ENCODE peak calls at places on chromosomes 4 and X, in four cellular contexts. One of them, this sample, is unnamed.

GRCh38 chrX:64195862-64196261 is 9.6 kb downstream of the AMER1 start:
- DNase-seq in cardiac muscle cell: no peak
- DNase-seq in astrocyte of the spinal cord: no peak
- DNase-seq in neuronal stem cell: no peak
- DNase-seq in this sample: no peak

GRCh38 chr4:52837716-52838558 is 24.2 kb upstream of the RASL11B start:
- DNase-seq in neuronal stem cell: no peak
- DNase-seq in astrocyte of the spinal cord: peak
- DNase-seq in cardiac muscle cell: peak
- DNase-seq in this sample: peak

GRCh38 chrX:135982860-135983259 is 2.4 kb upstream of the SLC9A6 start:
- DNase-seq in cardiac muscle cell: no peak
- DNase-seq in neuronal stem cell: no peak
- DNase-seq in astrocyte of the spinal cord: no peak
- DNase-seq in this sample: no peak

GRCh38 chr4:57091657-57092162 is 18.5 kb downstream of the IGFBP7 start:
- DNase-seq in astrocyte of the spinal cord: no peak
- DNase-seq in cardiac muscle cell: peak
- DNase-seq in neuronal stem cell: no peak
- DNase-seq in this sample: no peak

GRCh38 chr4:157706134-157706533 is 466.7 kb downstream of the GASK1B start:
- DNase-seq in astrocyte of the spinal cord: no peak
- DNase-seq in cardiac muscle cell: no peak
- DNase-seq in neuronal stem cell: no peak
- DNase-seq in this sample: peak

GRCh38 chr4:102606261-102606660 is 105.1 kb downstream of the NFKB1 start:
- DNase-seq in cardiac muscle cell: no peak
- DNase-seq in neuronal stem cell: no peak
- DNase-seq in astrocyte of the spinal cord: no peak
- DNase-seq in this sample: no peak

GRCh38 chr4:78902313-78902712 is 36.9 kb downstream of the PAQR3 start:
- DNase-seq in astrocyte of the spinal cord: no peak
- DNase-seq in neuronal stem cell: no peak
- DNase-seq in cardiac muscle cell: no peak
- DNase-seq in this sample: peak

GRCh38 chrX:68287419-68287818 is 145.9 kb downstream of the OPHN1 start:
- DNase-seq in astrocyte of the spinal cord: no peak
- DNase-seq in cardiac muscle cell: no peak
- DNase-seq in neuronal stem cell: no peak
- DNase-seq in this sample: no peak

GRCh38 chr4:169314906-169315305 is 44.1 kb upstream of the SH3RF1 start:
- DNase-seq in astrocyte of the spinal cord: peak
- DNase-seq in cardiac muscle cell: peak
- DNase-seq in neuronal stem cell: no peak
- DNase-seq in this sample: no peak

GRCh38 chr4:38242822-38243384 is 282.7 kb downstream of the PTTG2 start:
- DNase-seq in neuronal stem cell: no peak
- DNase-seq in astrocyte of the spinal cord: no peak
- DNase-seq in cardiac muscle cell: no peak
- DNase-seq in this sample: no peak

GRCh38 chr4:139559692-139560091 is 3.7 kb upstream of the SETD7 start:
- DNase-seq in neuronal stem cell: no peak
- DNase-seq in astrocyte of the spinal cord: no peak
- DNase-seq in cardiac muscle cell: no peak
- DNase-seq in this sample: no peak

GRCh38 chr4:140839888-140840790 is 84.0 kb upstream of the TBC1D9 start:
- DNase-seq in astrocyte of the spinal cord: peak
- DNase-seq in neuronal stem cell: no peak
- DNase-seq in cardiac muscle cell: no peak
- DNase-seq in this sample: peak

GRCh38 chr4:94451669-94452475 is at the start of gene PDLIM5:
- DNase-seq in astrocyte of the spinal cord: peak
- DNase-seq in cardiac muscle cell: peak
- DNase-seq in neuronal stem cell: peak
- DNase-seq in this sample: peak

GRCh38 chr4:152689615-152690501 is 10.1 kb upstream of the TMEM154 start:
- DNase-seq in astrocyte of the spinal cord: no peak
- DNase-seq in neuronal stem cell: no peak
- DNase-seq in cardiac muscle cell: no peak
- DNase-seq in this sample: no peak

GRCh38 chrX:74906427-74906826 is 18.8 kb downstream of the NEXMIF start:
- DNase-seq in astrocyte of the spinal cord: no peak
- DNase-seq in cardiac muscle cell: no peak
- DNase-seq in neuronal stem cell: no peak
- DNase-seq in this sample: no peak

GRCh38 chr4:84691170-84691691 is 108.3 kb downstream of the CDS1 start:
- DNase-seq in neuronal stem cell: no peak
- DNase-seq in cardiac muscle cell: peak
- DNase-seq in astrocyte of the spinal cord: peak
- DNase-seq in this sample: peak

GRCh38 chr4:153222790-153223417 is 18.7 kb downstream of the TRIM2 start:
- DNase-seq in neuronal stem cell: no peak
- DNase-seq in cardiac muscle cell: peak
- DNase-seq in astrocyte of the spinal cord: peak
- DNase-seq in this sample: no peak

GRCh38 chr4:128861856-128862518 is 52.5 kb downstream of the JADE1 start:
- DNase-seq in neuronal stem cell: no peak
- DNase-seq in astrocyte of the spinal cord: no peak
- DNase-seq in cardiac muscle cell: no peak
- DNase-seq in this sample: no peak

GRCh38 chr4:176444741-176445140 is 125.0 kb downstream of the SPCS3 start:
- DNase-seq in neuronal stem cell: no peak
- DNase-seq in cardiac muscle cell: peak
- DNase-seq in astrocyte of the spinal cord: peak
- DNase-seq in this sample: no peak

GRCh38 chrX:71198066-71198465 is 25.0 kb upstream of the GJB1 start:
- DNase-seq in neuronal stem cell: no peak
- DNase-seq in astrocyte of the spinal cord: no peak
- DNase-seq in cardiac muscle cell: peak
- DNase-seq in this sample: no peak

GRCh38 chrX:99271641-99272040 is 1138.4 kb downstream of the PCDH19 start:
- DNase-seq in neuronal stem cell: no peak
- DNase-seq in cardiac muscle cell: no peak
- DNase-seq in astrocyte of the spinal cord: no peak
- DNase-seq in this sample: no peak

GRCh38 chrX:41273638-41274037 is 60.3 kb upstream of the DDX3X start:
- DNase-seq in cardiac muscle cell: peak
- DNase-seq in neuronal stem cell: no peak
- DNase-seq in astrocyte of the spinal cord: no peak
- DNase-seq in this sample: no peak

GRCh38 chr4:41072021-41072777 is 142.1 kb downstream of the APBB2 start:
- DNase-seq in astrocyte of the spinal cord: no peak
- DNase-seq in cardiac muscle cell: no peak
- DNase-seq in neuronal stem cell: no peak
- DNase-seq in this sample: no peak

GRCh38 chr4:25213327-25213979 is 20.4 kb upstream of the PI4K2B start:
- DNase-seq in cardiac muscle cell: no peak
- DNase-seq in neuronal stem cell: no peak
- DNase-seq in astrocyte of the spinal cord: no peak
- DNase-seq in this sample: no peak

GRCh38 chrX:39972340-39972739 is 125.4 kb downstream of the BCOR start:
- DNase-seq in neuronal stem cell: no peak
- DNase-seq in cardiac muscle cell: peak
- DNase-seq in astrocyte of the spinal cord: peak
- DNase-seq in this sample: no peak

GRCh38 chrX:46376246-46376885 is 168.9 kb downstream of the ZNF674 start:
- DNase-seq in astrocyte of the spinal cord: peak
- DNase-seq in cardiac muscle cell: peak
- DNase-seq in neuronal stem cell: peak
- DNase-seq in this sample: peak

GRCh38 chr4:3257691-3258482 is 8.9 kb downstream of the MSANTD1 start:
- DNase-seq in neuronal stem cell: no peak
- DNase-seq in cardiac muscle cell: no peak
- DNase-seq in astrocyte of the spinal cord: peak
- DNase-seq in this sample: no peak

GRCh38 chr4:64489628-64490027 is 80.4 kb upstream of the TECRL start:
- DNase-seq in neuronal stem cell: no peak
- DNase-seq in astrocyte of the spinal cord: no peak
- DNase-seq in cardiac muscle cell: no peak
- DNase-seq in this sample: no peak

GRCh38 chr4:11669156-11669555 is 240.5 kb upstream of the HS3ST1 start:
- DNase-seq in neuronal stem cell: no peak
- DNase-seq in cardiac muscle cell: peak
- DNase-seq in astrocyte of the spinal cord: peak
- DNase-seq in this sample: no peak

GRCh38 chr4:75834095-75834771 is 68.0 kb downstream of the PPEF2 start:
- DNase-seq in astrocyte of the spinal cord: no peak
- DNase-seq in neuronal stem cell: no peak
- DNase-seq in cardiac muscle cell: no peak
- DNase-seq in this sample: no peak

GRCh38 chr4:27176400-27176799 is 315.8 kb downstream of the STIM2 start:
- DNase-seq in astrocyte of the spinal cord: peak
- DNase-seq in cardiac muscle cell: peak
- DNase-seq in neuronal stem cell: peak
- DNase-seq in this sample: peak

GRCh38 chrX:132270021-132270420 is 50.8 kb upstream of the RAP2C start:
- DNase-seq in neuronal stem cell: no peak
- DNase-seq in cardiac muscle cell: no peak
- DNase-seq in astrocyte of the spinal cord: no peak
- DNase-seq in this sample: no peak

GRCh38 chrX:25343060-25343459 is 327.3 kb upstream of the ARX start:
- DNase-seq in astrocyte of the spinal cord: no peak
- DNase-seq in cardiac muscle cell: no peak
- DNase-seq in neuronal stem cell: no peak
- DNase-seq in this sample: no peak

GRCh38 chr4:569958-570667 is 6.0 kb downstream of the TMEM271 start:
- DNase-seq in cardiac muscle cell: no peak
- DNase-seq in neuronal stem cell: no peak
- DNase-seq in astrocyte of the spinal cord: no peak
- DNase-seq in this sample: no peak

GRCh38 chr4:6474053-6474568 is 1.7 kb upstream of the PPP2R2C start:
- DNase-seq in neuronal stem cell: no peak
- DNase-seq in cardiac muscle cell: no peak
- DNase-seq in astrocyte of the spinal cord: no peak
- DNase-seq in this sample: no peak

DNA sequence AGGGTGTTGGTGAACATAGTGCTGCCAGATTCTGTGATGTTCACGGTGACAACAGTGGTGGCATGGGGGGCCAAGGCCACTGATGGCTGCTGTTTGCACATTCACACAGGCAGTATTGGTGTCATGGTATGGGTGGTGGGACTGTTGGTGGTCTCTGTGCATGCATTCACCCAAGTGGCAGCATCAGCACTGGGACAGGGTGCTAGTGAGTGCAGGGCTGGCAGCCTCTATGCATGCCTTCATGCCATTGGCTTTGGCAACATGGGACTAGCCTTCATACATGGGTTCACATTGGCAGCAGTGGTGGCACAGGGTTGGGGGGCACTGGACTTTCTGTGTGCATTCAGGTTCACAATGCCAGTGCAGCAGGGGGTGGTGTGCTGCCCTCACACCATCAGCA is 489.7 kb upstream of the FGF16 start:
- DNase-seq in astrocyte of the spinal cord: no peak
- DNase-seq in cardiac muscle cell: no peak
- DNase-seq in neuronal stem cell: no peak
- DNase-seq in this sample: no peak
- H3K4me3 ChIP-seq in astrocyte of the spinal cord: no peak
- H3K4me3 ChIP-seq in cardiac muscle cell: no peak
- H3K4me3 ChIP-seq in neuronal stem cell: peak
- H3K4me3 ChIP-seq in this sample: no peak

GRCh38 chrX:374566-374965 is 12.1 kb downstream of the PPP2R3B start:
- DNase-seq in neuronal stem cell: no peak
- DNase-seq in cardiac muscle cell: no peak
- DNase-seq in astrocyte of the spinal cord: no peak
- DNase-seq in this sample: no peak
- H3K4me3 ChIP-seq in neuronal stem cell: peak
- H3K4me3 ChIP-seq in cardiac muscle cell: peak
- H3K4me3 ChIP-seq in astrocyte of the spinal cord: no peak
- H3K4me3 ChIP-seq in this sample: peak

GRCh38 chr4:173448557-173448918 is 49.6 kb upstream of the SCRG1 start:
- DNase-seq in astrocyte of the spinal cord: peak
- DNase-seq in cardiac muscle cell: no peak
- DNase-seq in neuronal stem cell: no peak
- DNase-seq in this sample: no peak

GRCh38 chr4:173446416-173446815 is 47.5 kb upstream of the SCRG1 start:
- DNase-seq in astrocyte of the spinal cord: no peak
- DNase-seq in neuronal stem cell: no peak
- DNase-seq in cardiac muscle cell: no peak
- DNase-seq in this sample: no peak

GRCh38 chr4:173448103-173448502 is 49.2 kb upstream of the SCRG1 start:
- DNase-seq in astrocyte of the spinal cord: no peak
- DNase-seq in neuronal stem cell: no peak
- DNase-seq in cardiac muscle cell: peak
- DNase-seq in this sample: no peak

GRCh38 chr4:173450281-173450680 is 51.4 kb upstream of the SCRG1 start:
- DNase-seq in astrocyte of the spinal cord: peak
- DNase-seq in neuronal stem cell: no peak
- DNase-seq in cardiac muscle cell: no peak
- DNase-seq in this sample: no peak

DNA sequence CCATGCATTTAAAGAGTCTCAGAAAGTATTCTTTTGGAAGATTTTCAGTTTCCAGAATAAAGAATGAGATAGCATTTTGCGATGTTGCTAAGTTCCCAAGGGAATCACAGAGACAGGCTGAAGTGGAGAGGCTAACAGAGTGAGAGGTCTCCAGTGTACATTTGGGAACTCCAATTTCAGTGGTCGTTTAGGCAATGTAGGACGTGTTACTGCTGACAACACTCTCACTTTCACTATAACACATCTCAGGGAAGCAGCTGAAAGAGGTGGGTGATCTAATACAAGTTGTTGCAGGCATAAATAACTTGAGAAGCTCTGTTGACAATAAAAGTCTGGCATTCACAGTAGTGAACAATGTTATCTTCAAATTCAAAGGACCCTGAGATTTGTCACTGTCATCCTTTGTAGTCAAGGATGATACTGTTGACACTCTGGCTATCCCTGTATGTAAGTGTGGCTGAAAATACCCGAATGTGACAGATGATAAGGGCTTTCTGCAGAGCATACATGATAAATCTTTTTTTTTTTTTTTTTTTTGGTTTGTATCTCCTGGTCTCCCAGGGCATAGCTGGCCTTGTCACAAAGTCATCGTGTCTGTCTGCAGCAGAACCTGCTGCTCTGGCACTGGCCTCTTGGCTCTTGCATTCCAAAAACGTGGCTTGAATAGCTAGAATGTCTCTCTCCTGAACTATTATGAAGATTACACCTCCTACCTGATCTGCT is 50.2 kb upstream of the SCRG1 start:
- DNase-seq in astrocyte of the spinal cord: no peak
- DNase-seq in cardiac muscle cell: no peak
- DNase-seq in neuronal stem cell: no peak
- DNase-seq in this sample: no peak
- H3K4me3 ChIP-seq in astrocyte of the spinal cord: no peak
- H3K4me3 ChIP-seq in cardiac muscle cell: no peak
- H3K4me3 ChIP-seq in neuronal stem cell: no peak
- H3K4me3 ChIP-seq in this sample: no peak

DNA sequence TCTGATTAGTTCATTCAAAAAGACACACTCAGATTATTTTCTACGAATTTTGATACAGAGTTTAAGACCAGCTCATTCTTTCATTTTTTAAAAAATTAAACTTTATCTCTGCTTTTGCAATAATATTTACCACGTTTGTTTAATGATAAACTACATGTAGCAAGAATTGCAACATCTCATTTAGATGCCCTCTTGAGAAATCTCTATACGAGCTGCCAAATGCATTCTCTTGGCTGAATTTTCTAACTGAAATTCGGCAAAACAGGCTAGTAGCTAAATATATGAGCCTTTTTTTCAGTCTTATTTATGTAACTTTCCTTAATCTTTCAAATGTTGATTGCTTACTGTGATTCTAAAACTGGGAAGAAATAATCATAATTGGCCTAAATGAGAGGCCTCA is 2.1 kb upstream of the GC start:
- DNase-seq in astrocyte of the spinal cord: no peak
- DNase-seq in neuronal stem cell: no peak
- DNase-seq in cardiac muscle cell: no peak
- DNase-seq in this sample: no peak
- H3K4me3 ChIP-seq in astrocyte of the spinal cord: no peak
- H3K4me3 ChIP-seq in neuronal stem cell: no peak
- H3K4me3 ChIP-seq in cardiac muscle cell: no peak
- H3K4me3 ChIP-seq in this sample: no peak

This sample was measured in retinal pigment epithelial cell.